ENCODE peak calls at places on chromosomes 6 and 20, in seven cellular contexts. One of them, this sample, is unnamed.

GRCh38 chr6:27812078-27812804 is 100.0 kb downstream of the OR2B2 start:
- DNase-seq in NCI-H69: peak
- DNase-seq in upper lobe of right lung: no peak
- DNase-seq in amniotic stem cell: no peak
- DNase-seq in SK-MEL-5: no peak
- DNase-seq in cerebellar cortex: no peak
- DNase-seq in GM04503: no peak
- DNase-seq in this sample: no peak

GRCh38 chr20:45970646-45971424 is 1.2 kb downstream of the ZNF335 start:
- DNase-seq in NCI-H69: no peak
- DNase-seq in amniotic stem cell: no peak
- DNase-seq in upper lobe of right lung: peak
- DNase-seq in GM04503: no peak
- DNase-seq in cerebellar cortex: peak
- DNase-seq in SK-MEL-5: no peak
- DNase-seq in this sample: peak

GRCh38 chr6:90399970-90400369 is 103.3 kb upstream of the BACH2 start:
- DNase-seq in amniotic stem cell: no peak
- DNase-seq in GM04503: no peak
- DNase-seq in cerebellar cortex: peak
- DNase-seq in NCI-H69: no peak
- DNase-seq in upper lobe of right lung: no peak
- DNase-seq in SK-MEL-5: no peak
- DNase-seq in this sample: no peak

GRCh38 chr20:49765846-49766541 is 46.6 kb upstream of the SLC9A8 start:
- DNase-seq in upper lobe of right lung: no peak
- DNase-seq in amniotic stem cell: no peak
- DNase-seq in NCI-H69: no peak
- DNase-seq in cerebellar cortex: no peak
- DNase-seq in GM04503: no peak
- DNase-seq in SK-MEL-5: no peak
- DNase-seq in this sample: peak

GRCh38 chr20:20743511-20744169 is 31.2 kb upstream of the RALGAPA2 start:
- DNase-seq in GM04503: no peak
- DNase-seq in NCI-H69: peak
- DNase-seq in upper lobe of right lung: peak
- DNase-seq in amniotic stem cell: no peak
- DNase-seq in SK-MEL-5: no peak
- DNase-seq in cerebellar cortex: peak
- DNase-seq in this sample: no peak

GRCh38 chr6:128152551-128152950 is 251.7 kb upstream of the THEMIS start:
- DNase-seq in GM04503: no peak
- DNase-seq in upper lobe of right lung: no peak
- DNase-seq in cerebellar cortex: no peak
- DNase-seq in NCI-H69: no peak
- DNase-seq in amniotic stem cell: no peak
- DNase-seq in SK-MEL-5: no peak
- DNase-seq in this sample: no peak

GRCh38 chr20:5531318-5532081 is 214.7 kb upstream of the PROKR2 start:
- DNase-seq in upper lobe of right lung: no peak
- DNase-seq in NCI-H69: no peak
- DNase-seq in amniotic stem cell: no peak
- DNase-seq in GM04503: no peak
- DNase-seq in SK-MEL-5: no peak
- DNase-seq in cerebellar cortex: no peak
- DNase-seq in this sample: peak

GRCh38 chr20:41444821-41445220 is 78.2 kb upstream of the EMILIN3 start:
- DNase-seq in NCI-H69: peak
- DNase-seq in cerebellar cortex: no peak
- DNase-seq in SK-MEL-5: no peak
- DNase-seq in amniotic stem cell: no peak
- DNase-seq in GM04503: no peak
- DNase-seq in upper lobe of right lung: no peak
- DNase-seq in this sample: no peak

GRCh38 chr20:46293084-46293483 is 15.2 kb downstream of the CDH22 start:
- DNase-seq in GM04503: no peak
- DNase-seq in cerebellar cortex: no peak
- DNase-seq in NCI-H69: no peak
- DNase-seq in upper lobe of right lung: no peak
- DNase-seq in SK-MEL-5: peak
- DNase-seq in amniotic stem cell: no peak
- DNase-seq in this sample: peak

GRCh38 chr20:52484438-52484837 is 292.9 kb upstream of the ZFP64 start:
- DNase-seq in GM04503: peak
- DNase-seq in NCI-H69: no peak
- DNase-seq in SK-MEL-5: no peak
- DNase-seq in upper lobe of right lung: no peak
- DNase-seq in cerebellar cortex: no peak
- DNase-seq in amniotic stem cell: peak
- DNase-seq in this sample: peak

GRCh38 chr6:107591346-107591745 is 101.4 kb downstream of the SOBP start:
- DNase-seq in upper lobe of right lung: no peak
- DNase-seq in GM04503: no peak
- DNase-seq in SK-MEL-5: no peak
- DNase-seq in amniotic stem cell: no peak
- DNase-seq in cerebellar cortex: no peak
- DNase-seq in NCI-H69: no peak
- DNase-seq in this sample: no peak

GRCh38 chr20:62887147-62887859 is 25.7 kb upstream of the TCFL5 start:
- DNase-seq in GM04503: peak
- DNase-seq in SK-MEL-5: peak
- DNase-seq in NCI-H69: peak
- DNase-seq in upper lobe of right lung: no peak
- DNase-seq in cerebellar cortex: no peak
- DNase-seq in amniotic stem cell: no peak
- DNase-seq in this sample: peak

GRCh38 chr6:71123051-71123450 is 165.6 kb upstream of the OGFRL1 start:
- DNase-seq in NCI-H69: no peak
- DNase-seq in cerebellar cortex: no peak
- DNase-seq in amniotic stem cell: no peak
- DNase-seq in SK-MEL-5: no peak
- DNase-seq in GM04503: no peak
- DNase-seq in upper lobe of right lung: no peak
- DNase-seq in this sample: peak

GRCh38 chr20:36471885-36472642 is 69.3 kb upstream of the MYL9 start:
- DNase-seq in amniotic stem cell: no peak
- DNase-seq in NCI-H69: no peak
- DNase-seq in cerebellar cortex: no peak
- DNase-seq in upper lobe of right lung: no peak
- DNase-seq in GM04503: no peak
- DNase-seq in SK-MEL-5: no peak
- DNase-seq in this sample: no peak

GRCh38 chr6:91476000-91476399 is 889.1 kb upstream of the MAP3K7 start:
- DNase-seq in upper lobe of right lung: no peak
- DNase-seq in cerebellar cortex: no peak
- DNase-seq in SK-MEL-5: no peak
- DNase-seq in GM04503: no peak
- DNase-seq in NCI-H69: peak
- DNase-seq in amniotic stem cell: no peak
- DNase-seq in this sample: no peak

GRCh38 chr6:21731411-21732031 is 138.0 kb downstream of the SOX4 start:
- DNase-seq in upper lobe of right lung: no peak
- DNase-seq in GM04503: no peak
- DNase-seq in cerebellar cortex: no peak
- DNase-seq in NCI-H69: no peak
- DNase-seq in SK-MEL-5: no peak
- DNase-seq in amniotic stem cell: no peak
- DNase-seq in this sample: peak

GRCh38 chr6:33607784-33608161 is 13.3 kb upstream of the ITPR3 start:
- DNase-seq in amniotic stem cell: no peak
- DNase-seq in NCI-H69: peak
- DNase-seq in upper lobe of right lung: no peak
- DNase-seq in cerebellar cortex: no peak
- DNase-seq in SK-MEL-5: peak
- DNase-seq in GM04503: no peak
- DNase-seq in this sample: no peak

GRCh38 chr20:3994125-3994524 is 21.2 kb downstream of the RNF24 start:
- DNase-seq in NCI-H69: no peak
- DNase-seq in upper lobe of right lung: no peak
- DNase-seq in amniotic stem cell: no peak
- DNase-seq in GM04503: no peak
- DNase-seq in cerebellar cortex: no peak
- DNase-seq in SK-MEL-5: no peak
- DNase-seq in this sample: no peak

GRCh38 chr20:17533396-17533795 is 2.2 kb upstream of the BFSP1 start:
- DNase-seq in cerebellar cortex: peak
- DNase-seq in upper lobe of right lung: no peak
- DNase-seq in GM04503: no peak
- DNase-seq in NCI-H69: peak
- DNase-seq in amniotic stem cell: peak
- DNase-seq in SK-MEL-5: peak
- DNase-seq in this sample: peak

GRCh38 chr6:154931741-154932424 is 63.2 kb upstream of the TIAM2 start:
- DNase-seq in NCI-H69: no peak
- DNase-seq in SK-MEL-5: no peak
- DNase-seq in GM04503: no peak
- DNase-seq in cerebellar cortex: no peak
- DNase-seq in amniotic stem cell: no peak
- DNase-seq in upper lobe of right lung: no peak
- DNase-seq in this sample: peak

GRCh38 chr6:32151885-32152311 is at the start of gene PRRT1:
- DNase-seq in GM04503: no peak
- DNase-seq in amniotic stem cell: no peak
- DNase-seq in upper lobe of right lung: no peak
- DNase-seq in cerebellar cortex: peak
- DNase-seq in SK-MEL-5: no peak
- DNase-seq in NCI-H69: peak
- DNase-seq in this sample: no peak